ENCODE peak calls at places on chromosomes 6 and 20, in seven cellular contexts. K, L, T, G, Q, Z and V are unnamed samples.

GRCh38 chr6:165774903-165775608 is 112.0 kb upstream of the PDE10A start:
- DNase-seq in K (no peak), T (peak; percentile 51), Z (peak; percentile 1), G (no peak), Q (peak; percentile 37), L (peak; percentile 56), V (peak; percentile 62)

GRCh38 chr20:61443541-61444126 is 191.6 kb downstream of the CDH4 start:
- DNase-seq in T (no peak), G (peak; percentile 48), L (no peak), Q (peak; percentile 48), K (no peak), Z (peak; percentile 50), V (no peak)

GRCh38 chr6:45132059-45132458 is 196.1 kb upstream of the RUNX2 start:
- DNase-seq in L (no peak), K (no peak), Z (peak; percentile 35), T (no peak), Q (peak; percentile 9), G (no peak), V (no peak)

GRCh38 chr6:145112711-145113148 is 622.6 kb downstream of the EPM2A start:
- DNase-seq in Q (no peak), L (no peak), K (no peak), G (peak; percentile 19), Z (peak; percentile 5), T (no peak), V (no peak)

GRCh38 chr6:19417713-19418112 is 419.5 kb upstream of the ID4 start:
- DNase-seq in Z (peak; percentile 4), L (no peak), G (peak; percentile 74), T (no peak), Q (peak; percentile 71), K (no peak), V (no peak)

GRCh38 chr6:2000962-2001361 is 244.4 kb downstream of the GMDS start:
- DNase-seq in K (no peak), Q (no peak), L (no peak), Z (no peak), T (no peak), G (no peak), V (no peak)

GRCh38 chr20:15637971-15638754 is 935.1 kb downstream of the KIF16B start:
- DNase-seq in L (no peak), Q (no peak), G (no peak), Z (peak; percentile 49), K (no peak), T (no peak), V (no peak)

GRCh38 chr6:158047120-158047518 is 65.5 kb downstream of the SYNJ2 start:
- DNase-seq in Q (peak; percentile 75), L (no peak), K (no peak), Z (peak; percentile 89), G (peak; percentile 59), T (no peak), V (no peak)

GRCh38 chr6:33885121-33886057 is 81.6 kb upstream of the MLN start:
- DNase-seq in T (no peak), Z (peak; percentile 61), Q (peak; percentile 34), L (no peak), K (no peak), G (peak; percentile 25), V (no peak)

GRCh38 chr6:136405410-136406029 is 115.9 kb upstream of the BCLAF1 start:
- DNase-seq in Z (no peak), T (no peak), Q (no peak), G (no peak), K (no peak), L (no peak), V (no peak)

GRCh38 chr6:106170030-106170791 is 84.1 kb downstream of the PRDM1 start:
- DNase-seq in L (peak; percentile 40), Q (no peak), G (no peak), Z (no peak), T (no peak), K (no peak), V (no peak)

GRCh38 chr6:37654727-37655500 is 42.8 kb downstream of the MDGA1 start:
- DNase-seq in T (no peak), Z (no peak), G (no peak), Q (no peak), K (no peak), L (no peak), V (no peak)

GRCh38 chr6:20924911-20925543 is 390.8 kb downstream of the CDKAL1 start:
- DNase-seq in G (no peak), L (no peak), Z (peak; percentile 53), T (no peak), K (no peak), Q (no peak), V (no peak)

GRCh38 chr6:33091957-33092356 is 16.2 kb downstream of the HLA-DPB1 start:
- DNase-seq in T (peak; percentile 28), G (no peak), Z (no peak), K (peak; percentile 59), Q (no peak), L (peak; percentile 92), V (peak; percentile 51)

GRCh38 chr6:33716379-33716778 is 4.9 kb upstream of the UQCC2 start:
- DNase-seq in T (no peak), Z (no peak), G (no peak), L (peak; percentile 67), K (no peak), Q (no peak), V (no peak)

GRCh38 chr6:26347699-26348098 is 17.3 kb upstream of the BTN3A2 start:
- DNase-seq in G (no peak), T (no peak), Z (no peak), Q (no peak), L (no peak), K (no peak), V (no peak)

GRCh38 chr6:163751032-163751525 is 336.6 kb downstream of the QKI start:
- DNase-seq in G (no peak), Z (no peak), Q (no peak), T (no peak), L (peak; percentile 69), K (no peak), V (no peak)

GRCh38 chr20:4332466-4332865 is 317.1 kb upstream of the RNF24 start:
- DNase-seq in K (no peak), G (no peak), Z (no peak), Q (no peak), T (no peak), L (no peak), V (no peak)

GRCh38 chr20:24379116-24379927 is 90.1 kb upstream of the SYNDIG1 start:
- DNase-seq in G (peak; percentile 33), L (no peak), Z (peak; percentile 79), Q (peak; percentile 52), K (no peak), T (no peak), V (no peak)

GRCh38 chr6:56643379-56644089 is 845 bp upstream of the DST start:
- DNase-seq in K (no peak), L (no peak), Z (peak; percentile 54), Q (no peak), G (no peak), T (no peak), V (no peak)

GRCh38 chr6:4848382-4849068 is 72.3 kb downstream of the CDYL start:
- DNase-seq in G (no peak), Q (peak; percentile 17), T (peak; percentile 21), L (peak; percentile 81), Z (no peak), K (no peak), V (peak; percentile 23)

GRCh38 chr6:64505312-64505711 is 869.7 kb downstream of the PHF3 start:
- DNase-seq in Q (no peak), L (peak; percentile 88), T (peak; percentile 45), G (no peak), K (no peak), Z (no peak), V (peak; percentile 33)

GRCh38 chr20:53900380-53900999 is 169.9 kb downstream of the BCAS1 start:
- DNase-seq in Q (peak; percentile 78), L (no peak), Z (peak; percentile 85), T (no peak), K (no peak), G (peak; percentile 95), V (no peak)

GRCh38 chr6:87407531-87407895 is 259 bp upstream of the CFAP206 start:
- DNase-seq in L (no peak), K (no peak), T (no peak), G (peak; percentile 41), Z (peak; percentile 33), Q (peak; percentile 55), V (no peak)

GRCh38 chr6:124881898-124882579 is 80.2 kb upstream of the RNF217 start:
- DNase-seq in Q (peak; percentile 16), K (no peak), Z (peak; percentile 79), T (no peak), G (peak; percentile 62), L (no peak), V (peak; percentile 23)

GRCh38 chr6:142842423-142843261 is 102.3 kb downstream of the HIVEP2 start:
- DNase-seq in K (peak; percentile 86), T (no peak), G (peak; percentile 57), Z (no peak), Q (peak; percentile 70), L (no peak), V (no peak)

GRCh38 chr20:44738779-44739477 is 6.7 kb upstream of the KCNK15 start:
- DNase-seq in L (peak; percentile 89), G (peak; percentile 67), T (peak; percentile 55), Z (peak; percentile 59), Q (peak; percentile 56), K (no peak), V (peak; percentile 44)

DNA sequence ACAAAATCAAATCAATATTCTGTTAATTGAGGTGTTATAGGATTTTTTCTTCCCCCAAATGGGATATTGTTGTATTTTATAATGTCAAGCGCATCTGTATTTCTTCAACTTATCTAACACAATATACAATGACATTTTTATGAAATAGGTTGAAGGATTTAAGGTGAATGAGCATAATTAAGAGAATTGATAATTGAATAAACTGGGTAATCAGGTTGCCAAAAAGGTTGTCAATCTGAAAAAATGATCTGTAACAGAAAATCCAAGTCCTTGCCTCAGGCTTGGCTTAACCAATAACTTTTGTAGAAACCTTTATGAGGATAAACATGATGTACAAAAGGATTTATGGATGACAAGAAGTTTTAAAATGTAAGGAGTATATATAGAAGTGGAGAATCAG is 1101.7 kb upstream of the EYS start:
- DNase-seq in Q (no peak), L (no peak), K (no peak), Z (no peak), G (no peak), T (no peak), V (no peak)
- TF ChIP-seq CTCF in Q (no peak), L (no peak), K (no peak), Z (no peak), G (no peak), T (no peak), V (no peak)

GRCh38 chr6:94362061-94362864 is 942.9 kb upstream of the EPHA7 start:
- DNase-seq in L (no peak), Z (no peak), Q (no peak), T (no peak), G (no peak), K (no peak), V (no peak)

GRCh38 chr6:94367316-94367715 is 948.0 kb upstream of the EPHA7 start:
- DNase-seq in G (no peak), Z (no peak), K (no peak), Q (no peak), L (no peak), T (no peak), V (no peak)

GRCh38 chr6:94361304-94362060 is 942.1 kb upstream of the EPHA7 start:
- DNase-seq in L (peak; percentile 46), Z (no peak), T (no peak), K (no peak), G (no peak), Q (no peak), V (no peak)
- TF ChIP-seq CTCF in L (no peak), Z (no peak), T (no peak), K (no peak), G (no peak), Q (no peak), V (no peak)

GRCh38 chr6:68673255-68673654 is 38.2 kb downstream of the ADGRB3 start:
- DNase-seq in L (no peak), T (no peak), Z (no peak), Q (no peak), K (no peak), G (no peak), V (no peak)
- TF ChIP-seq CTCF in L (no peak), T (no peak), Z (no peak), Q (no peak), K (no peak), G (no peak), V (no peak)

GRCh38 chr20:32155017-32155965 is 45.8 kb downstream of the TM9SF4 start:
- DNase-seq in Z (peak; percentile 77), Q (peak; percentile 63), G (peak; percentile 88), T (peak; percentile 59), L (peak; percentile 89), K (no peak), V (peak; percentile 63)
- TF ChIP-seq CTCF in Z (peak; percentile 22), Q (peak; percentile 44), G (peak; percentile 26), T (peak; percentile 48), L (peak; percentile 90), K (peak; percentile 43), V (no peak)